ENCODE peak calls at places on chromosomes 12 and 14, in five cellular contexts. F is choroid plexus epithelial cell, A is M059J, P is frontal cortex, N is germinal center. M is an unnamed sample.

GRCh38 chr14:93648440-93649168 is 139.7 kb downstream of the PRIMA1 start:
- DNase-seq in A (peak), F (peak), N (no peak), P (no peak), M (no peak)

GRCh38 chr12:115998119-115998633 is 279.3 kb downstream of the MED13L start:
- DNase-seq in A (peak), N (peak), P (no peak), F (peak), M (no peak)

GRCh38 chr12:100422646-100423045 is 51.0 kb upstream of the NR1H4 start:
- DNase-seq in A (no peak), P (no peak), N (no peak), F (no peak), M (no peak)

GRCh38 chr14:59133202-59133601 is 55.3 kb upstream of the DAAM1 start:
- DNase-seq in F (peak), P (no peak), A (peak), N (no peak), M (no peak)

GRCh38 chr14:28407931-28408330 is 358.7 kb upstream of the FOXG1 start:
- DNase-seq in N (no peak), F (no peak), P (no peak), A (no peak), M (no peak)

GRCh38 chr12:109014984-109015765 is 5.7 kb downstream of the SVOP start:
- DNase-seq in P (no peak), N (no peak), A (no peak), F (no peak), M (no peak)

GRCh38 chr12:119311897-119312296 is 22.6 kb upstream of the CCDC60 start:
- DNase-seq in A (no peak), N (no peak), F (no peak), P (no peak), M (no peak)

GRCh38 chr12:78167510-78167909 is 336.8 kb downstream of the NAV3 start:
- DNase-seq in N (no peak), P (no peak), A (no peak), F (peak), M (no peak)

GRCh38 chr14:50425816-50426215 is 29.1 kb upstream of the CDKL1 start:
- DNase-seq in A (peak), P (no peak), F (peak), N (no peak), M (no peak)

GRCh38 chr14:58078068-58078467 is 73.9 kb downstream of the ARMH4 start:
- DNase-seq in P (no peak), N (no peak), F (peak), A (peak), M (no peak)

GRCh38 chr14:61500046-61500445 is 178.7 kb downstream of the PRKCH start:
- DNase-seq in F (no peak), P (no peak), N (no peak), A (no peak), M (no peak)

GRCh38 chr12:64083285-64084210 is 138.5 kb downstream of the KICS2 start:
- DNase-seq in N (no peak), P (peak), F (peak), A (peak), M (peak)

M was measured in anterior cingulate cortex.